ENCODE peak calls at places on chromosomes 2 and 18, in four cellular contexts. One of them, this sample, is unnamed. For H3K4me1, the result is how much of the 10 kb centered on the place peaks cover.

GRCh38 chr2:240462073-240462703 is 26.7 kb downstream of the GPC1 start:
- DNase-seq in naive thymus-derived CD4-positive, alpha-beta T cell: no peak
- DNase-seq in heart left ventricle: peak
- DNase-seq in endodermal cell: peak
- DNase-seq in this sample: peak

GRCh38 chr2:240298316-240298790 is 137.1 kb upstream of the GPC1 start:
- DNase-seq in heart left ventricle: no peak
- DNase-seq in endodermal cell: no peak
- DNase-seq in naive thymus-derived CD4-positive, alpha-beta T cell: no peak
- DNase-seq in this sample: no peak

GRCh38 chr2:95317123-95317500 is 20.0 kb downstream of the KCNIP3 start:
- DNase-seq in heart left ventricle: no peak
- DNase-seq in endodermal cell: no peak
- DNase-seq in naive thymus-derived CD4-positive, alpha-beta T cell: no peak
- DNase-seq in this sample: no peak

GRCh38 chr18:31954349-31954748 is 11.4 kb upstream of the TRAPPC8 start:
- DNase-seq in heart left ventricle: no peak
- DNase-seq in naive thymus-derived CD4-positive, alpha-beta T cell: no peak
- DNase-seq in endodermal cell: no peak
- DNase-seq in this sample: peak

GRCh38 chr18:80112623-80113248 is 3.7 kb downstream of the ADNP2 start:
- DNase-seq in heart left ventricle: no peak
- DNase-seq in naive thymus-derived CD4-positive, alpha-beta T cell: no peak
- DNase-seq in endodermal cell: no peak
- DNase-seq in this sample: no peak

GRCh38 chr18:41268271-41268670 is 686.8 kb upstream of the PIK3C3 start:
- DNase-seq in naive thymus-derived CD4-positive, alpha-beta T cell: no peak
- DNase-seq in endodermal cell: no peak
- DNase-seq in heart left ventricle: no peak
- DNase-seq in this sample: no peak

GRCh38 chr18:50194623-50195532 is at the start of gene MYO5B:
- DNase-seq in heart left ventricle: no peak
- DNase-seq in naive thymus-derived CD4-positive, alpha-beta T cell: peak
- DNase-seq in endodermal cell: peak
- DNase-seq in this sample: peak

GRCh38 chr2:240643811-240644150 is 18.5 kb downstream of the GPR35 start:
- DNase-seq in heart left ventricle: no peak
- DNase-seq in endodermal cell: no peak
- DNase-seq in naive thymus-derived CD4-positive, alpha-beta T cell: no peak
- DNase-seq in this sample: no peak

GRCh38 chr2:32758232-32758631 is 130.4 kb downstream of the TTC27 start:
- DNase-seq in endodermal cell: no peak
- DNase-seq in naive thymus-derived CD4-positive, alpha-beta T cell: no peak
- DNase-seq in heart left ventricle: no peak
- DNase-seq in this sample: no peak

GRCh38 chr2:134124047-134124753 is 129.7 kb upstream of the MGAT5 start:
- DNase-seq in naive thymus-derived CD4-positive, alpha-beta T cell: no peak
- DNase-seq in heart left ventricle: no peak
- DNase-seq in endodermal cell: no peak
- DNase-seq in this sample: peak

GRCh38 chr2:44972771-44973535 is 31.5 kb downstream of the SIX3 start:
- DNase-seq in naive thymus-derived CD4-positive, alpha-beta T cell: no peak
- DNase-seq in heart left ventricle: no peak
- DNase-seq in endodermal cell: peak
- DNase-seq in this sample: peak

GRCh38 chr2:42030196-42030759 is 17.5 kb upstream of the PKDCC start:
- DNase-seq in naive thymus-derived CD4-positive, alpha-beta T cell: no peak
- DNase-seq in endodermal cell: peak
- DNase-seq in heart left ventricle: no peak
- DNase-seq in this sample: no peak

GRCh38 chr18:7147399-7147798 is 29.8 kb upstream of the LAMA1 start:
- DNase-seq in endodermal cell: peak
- DNase-seq in heart left ventricle: no peak
- DNase-seq in naive thymus-derived CD4-positive, alpha-beta T cell: no peak
- DNase-seq in this sample: no peak

GRCh38 chr2:182163878-182164277 is 178.2 kb downstream of the PPP1R1C start:
- DNase-seq in naive thymus-derived CD4-positive, alpha-beta T cell: no peak
- DNase-seq in endodermal cell: no peak
- DNase-seq in heart left ventricle: no peak
- DNase-seq in this sample: no peak

GRCh38 chr18:79960921-79961526 is 3.4 kb upstream of the HSBP1L1 start:
- DNase-seq in endodermal cell: no peak
- DNase-seq in heart left ventricle: no peak
- DNase-seq in naive thymus-derived CD4-positive, alpha-beta T cell: no peak
- DNase-seq in this sample: no peak

GRCh38 chr2:231557571-231558217 is 27.4 kb upstream of the NMUR1 start:
- DNase-seq in heart left ventricle: peak
- DNase-seq in naive thymus-derived CD4-positive, alpha-beta T cell: peak
- DNase-seq in endodermal cell: peak
- DNase-seq in this sample: peak

GRCh38 chr18:42925036-42925435 is 190.4 kb downstream of the RIT2 start:
- DNase-seq in naive thymus-derived CD4-positive, alpha-beta T cell: no peak
- DNase-seq in endodermal cell: no peak
- DNase-seq in heart left ventricle: no peak
- DNase-seq in this sample: no peak

GRCh38 chr18:35489913-35490490 is 7.8 kb downstream of the INO80C start:
- DNase-seq in heart left ventricle: peak
- DNase-seq in naive thymus-derived CD4-positive, alpha-beta T cell: no peak
- DNase-seq in endodermal cell: no peak
- DNase-seq in this sample: peak

GRCh38 chr2:85911097-85911496 is 22.3 kb upstream of the ST3GAL5 start:
- DNase-seq in endodermal cell: no peak
- DNase-seq in naive thymus-derived CD4-positive, alpha-beta T cell: no peak
- DNase-seq in heart left ventricle: no peak
- DNase-seq in this sample: peak

GRCh38 chr2:2321250-2321545 is 9.9 kb downstream of the MYT1L start:
- DNase-seq in heart left ventricle: no peak
- DNase-seq in naive thymus-derived CD4-positive, alpha-beta T cell: no peak
- DNase-seq in endodermal cell: no peak
- DNase-seq in this sample: peak
- H3K4me1 ChIP-seq in heart left ventricle: under half
- H3K4me1 ChIP-seq in naive thymus-derived CD4-positive, alpha-beta T cell: under half
- H3K4me1 ChIP-seq in endodermal cell: under half
- H3K4me1 ChIP-seq in this sample: under half

GRCh38 chr2:105369777-105370690 is 28.8 kb downstream of the FHL2 start:
- DNase-seq in naive thymus-derived CD4-positive, alpha-beta T cell: peak
- DNase-seq in endodermal cell: peak
- DNase-seq in heart left ventricle: peak
- DNase-seq in this sample: peak
- H3K4me1 ChIP-seq in naive thymus-derived CD4-positive, alpha-beta T cell: under half
- H3K4me1 ChIP-seq in endodermal cell: under half
- H3K4me1 ChIP-seq in heart left ventricle: half or more
- H3K4me1 ChIP-seq in this sample: under half

GRCh38 chr2:219247678-219248642 is 2.7 kb downstream of the STK16 start:
- DNase-seq in heart left ventricle: no peak
- DNase-seq in endodermal cell: peak
- DNase-seq in naive thymus-derived CD4-positive, alpha-beta T cell: peak
- DNase-seq in this sample: no peak
- H3K4me1 ChIP-seq in heart left ventricle: half or more
- H3K4me1 ChIP-seq in endodermal cell: under half
- H3K4me1 ChIP-seq in naive thymus-derived CD4-positive, alpha-beta T cell: half or more
- H3K4me1 ChIP-seq in this sample: under half

GRCh38 chr2:66693007-66693965 is 258.4 kb downstream of the MEIS1 start:
- DNase-seq in heart left ventricle: no peak
- DNase-seq in naive thymus-derived CD4-positive, alpha-beta T cell: no peak
- DNase-seq in endodermal cell: no peak
- DNase-seq in this sample: no peak
- H3K4me1 ChIP-seq in heart left ventricle: under half
- H3K4me1 ChIP-seq in naive thymus-derived CD4-positive, alpha-beta T cell: under half
- H3K4me1 ChIP-seq in endodermal cell: under half
- H3K4me1 ChIP-seq in this sample: under half